ENCODE peak calls at places on chromosomes 7 and 10, in four cellular contexts. K, X, W and H are unnamed samples.

GRCh38 chr7:117901089-117901797 is 28.0 kb upstream of the CTTNBP2 start:
- DNase-seq in X (no peak), W (no peak), K (no peak), H (no peak)

GRCh38 chr10:126569513-126570447 is 100.7 kb downstream of the C10orf90 start:
- DNase-seq in W (peak; percentile 93), K (no peak), X (no peak), H (no peak)

GRCh38 chr10:110698782-110699201 is 54.7 kb downstream of the RBM20 start:
- DNase-seq in W (no peak), X (no peak), K (no peak), H (no peak)

GRCh38 chr7:104979167-104979841 is 34.7 kb upstream of the KMT2E start:
- DNase-seq in K (no peak), W (peak; percentile 81), X (no peak), H (no peak)

GRCh38 chr7:31134246-31135188 is 82.4 kb downstream of the ADCYAP1R1 start:
- DNase-seq in X (peak; percentile 86), W (peak; percentile 81), K (peak; percentile 59), H (peak; percentile 92)

GRCh38 chr10:102246261-102246660 is 929 bp downstream of the GBF1 start:
- DNase-seq in K (no peak), X (no peak), W (peak; percentile 64), H (peak; percentile 49)

GRCh38 chr7:94237417-94237816 is 157.3 kb upstream of the COL1A2 start:
- DNase-seq in X (no peak), K (no peak), W (no peak), H (no peak)

GRCh38 chr10:32182476-32182875 is 126.3 kb upstream of the KIF5B start:
- DNase-seq in W (no peak), K (no peak), X (no peak), H (no peak)

GRCh38 chr7:122315507-122316466 is 11.2 kb upstream of the FEZF1 start:
- DNase-seq in K (no peak), W (no peak), X (no peak), H (no peak)

GRCh38 chr7:37921340-37921805 is 933 bp downstream of the EPDR1 start:
- DNase-seq in W (peak; percentile 13), K (no peak), X (peak; percentile 80), H (no peak)

GRCh38 chr10:63588436-63589180 is 67.4 kb downstream of the REEP3 start:
- DNase-seq in K (no peak), X (no peak), W (peak; percentile 31), H (no peak)

GRCh38 chr7:83947260-83947659 is 247.3 kb downstream of the SEMA3A start:
- DNase-seq in X (peak; percentile 38), W (peak; percentile 22), K (peak; percentile 19), H (peak; percentile 57)

GRCh38 chr7:108613147-108613948 is 43.7 kb downstream of the DNAJB9 start:
- DNase-seq in X (peak; percentile 35), K (peak; percentile 33), W (peak; percentile 56), H (peak; percentile 84)

GRCh38 chr10:104331208-104331838 is 6.9 kb downstream of the ITPRIP start:
- DNase-seq in X (no peak), K (peak; percentile 44), W (peak; percentile 55), H (no peak)

GRCh38 chr10:21919117-21919516 is 84.4 kb downstream of the DNAJC1 start:
- DNase-seq in W (no peak), K (no peak), X (peak; percentile 17), H (no peak)

GRCh38 chr10:132448248-132448731 is 51.3 kb downstream of the PWWP2B start:
- DNase-seq in K (peak; percentile 54), W (peak; percentile 28), X (peak; percentile 86), H (peak; percentile 81)

GRCh38 chr7:20831976-20832375 is 45.3 kb upstream of the SP8 start:
- DNase-seq in X (no peak), W (no peak), K (no peak), H (no peak)

GRCh38 chr7:842436-843031 is 10.3 kb downstream of the SUN1 start:
- DNase-seq in X (peak; percentile 82), K (no peak), W (peak; percentile 15), H (no peak)

GRCh38 chr10:16653223-16653622 is 131.5 kb upstream of the C1QL3 start:
- DNase-seq in W (no peak), K (no peak), X (no peak), H (no peak)

GRCh38 chr7:108196004-108196403 is 65.8 kb upstream of the LAMB4 start:
- DNase-seq in X (no peak), K (no peak), W (peak; percentile 28), H (no peak)

GRCh38 chr10:132303361-132304115 is 4.2 kb downstream of the STK32C start:
- DNase-seq in X (no peak), W (no peak), K (no peak), H (no peak)

GRCh38 chr10:123135415-123136141 is at the start of gene HMX3:
- DNase-seq in X (peak; percentile 57), W (peak; percentile 62), K (no peak), H (no peak)

GRCh38 chr7:110595694-110596093 is 495.2 kb upstream of the LRRN3 start:
- DNase-seq in K (no peak), X (no peak), W (no peak), H (no peak)

GRCh38 chr7:113299748-113300147 is 181.4 kb upstream of the SMIM30 start:
- DNase-seq in X (no peak), W (no peak), K (no peak), H (no peak)

GRCh38 chr10:74289172-74289571 is 138.2 kb downstream of the ADK start:
- DNase-seq in K (no peak), X (no peak), W (no peak), H (no peak)

GRCh38 chr10:3622845-3623621 is 162.0 kb downstream of the KLF6 start:
- DNase-seq in X (no peak), K (no peak), W (no peak), H (no peak)

GRCh38 chr10:31083765-31084184 is 52.1 kb upstream of the ZNF438 start:
- DNase-seq in X (peak; percentile 47), K (peak; percentile 72), W (peak; percentile 62), H (peak; percentile 77)

GRCh38 chr10:103078309-103078615 is 114.8 kb downstream of the NT5C2 start:
- DNase-seq in W (no peak), K (no peak), X (no peak), H (no peak)

GRCh38 chr7:5827755-5828154 is 46.3 kb upstream of the RNF216 start:
- DNase-seq in W (peak; percentile 18), X (peak; percentile 67), K (peak; percentile 16), H (peak; percentile 72)

GRCh38 chr10:32180354-32181280 is 124.4 kb upstream of the KIF5B start:
- DNase-seq in W (no peak), K (no peak), X (no peak), H (no peak)

GRCh38 chr10:92655426-92655825 is 34.3 kb upstream of the HHEX start:
- DNase-seq in K (no peak), W (no peak), X (no peak), H (no peak)

GRCh38 chr7:4715385-4715770 is 33.3 kb downstream of the FOXK1 start:
- DNase-seq in K (no peak), W (peak; percentile 93), X (no peak), H (no peak)

GRCh38 chr7:102451371-102452054 is 13.2 kb downstream of the ALKBH4 start:
- DNase-seq in K (no peak), X (peak; percentile 99), W (peak; percentile 33), H (no peak)

GRCh38 chr10:7833210-7833609 is 14.9 kb downstream of the TAF3 start:
- DNase-seq in X (no peak), K (no peak), W (no peak), H (no peak)

GRCh38 chr7:391961-392524 is 102.1 kb downstream of the FOXL3 start:
- DNase-seq in X (peak; percentile 22), W (no peak), K (no peak), H (no peak)

GRCh38 chr10:133383551-133383950 is 4.5 kb downstream of the PAOX start:
- DNase-seq in W (no peak), X (no peak), K (no peak), H (no peak)

GRCh38 chr10:11173062-11173461 is 155.4 kb downstream of the CELF2 start:
- DNase-seq in W (no peak), X (no peak), K (no peak), H (no peak)

GRCh38 chr10:81348003-81348402 is 527.0 kb upstream of the NRG3 start:
- DNase-seq in W (no peak), K (no peak), X (no peak), H (no peak)

GRCh38 chr10:81814842-81815241 is 60.2 kb upstream of the NRG3 start:
- DNase-seq in W (no peak), K (no peak), X (no peak), H (no peak)

DNA sequence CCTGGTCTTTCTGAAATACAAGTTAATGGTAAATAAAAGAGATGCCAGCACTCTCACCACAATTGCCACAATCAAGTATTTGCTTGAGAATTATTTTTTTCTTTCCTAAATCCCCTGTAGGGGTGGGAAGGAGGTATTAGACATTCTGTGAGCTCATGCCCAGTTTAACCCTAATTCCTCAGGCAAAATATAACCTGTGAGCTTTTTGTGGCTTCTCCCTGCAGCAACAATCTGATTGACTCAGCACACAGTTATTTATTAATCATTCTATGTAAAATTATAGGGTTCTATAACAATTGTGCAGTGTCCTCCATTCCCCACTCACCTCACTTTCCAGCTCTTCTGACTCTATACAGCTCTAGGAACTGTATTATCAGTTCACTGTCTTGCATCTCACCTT is 66.3 kb downstream of the GLI3 start:
- DNase-seq in W (peak; percentile 49), K (no peak), X (no peak), H (no peak)
- H3K4me2 ChIP-seq in W (no peak overlapping the region), K (no peak overlapping the region), X (no peak overlapping the region), H (no peak overlapping the region)

DNA sequence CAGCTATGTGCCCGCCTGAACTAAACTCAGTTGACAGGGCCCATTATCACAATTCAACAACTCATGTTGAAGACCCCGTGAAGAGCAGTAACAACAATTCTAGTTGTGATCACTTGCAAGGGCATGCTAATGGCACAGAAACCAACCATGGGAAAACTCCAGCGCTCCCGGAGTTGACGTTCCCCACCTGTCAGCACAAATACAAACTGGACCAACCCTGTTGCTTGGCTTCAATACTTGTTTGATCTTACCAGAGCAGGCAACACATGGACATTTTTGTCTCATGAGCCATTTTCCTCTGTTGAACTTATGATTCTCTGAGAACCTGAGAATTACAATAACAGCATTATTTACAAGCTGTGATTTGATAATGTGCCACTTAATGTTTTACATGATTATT is 119.0 kb upstream of the LANCL2 start:
- DNase-seq in X (no peak), W (peak; percentile 41), K (no peak), H (no peak)
- H3K9ac ChIP-seq in X (no peak overlapping the region), W (peak overlapping the region; percentile 55), K (no peak overlapping the region), H (no peak overlapping the region)

GRCh38 chr7:131898418-131898817 is 342.0 kb upstream of the PODXL start:
- DNase-seq in W (peak; percentile 66), K (no peak), X (no peak), H (no peak)
- H3K9me2 ChIP-seq in W (no peaks in the 10 kb centered on the region), K (no peaks in the 10 kb centered on the region), X (no peaks in the 10 kb centered on the region), H (no peaks in the 10 kb centered on the region)

GRCh38 chr10:113424984-113425383 is 127.9 kb upstream of the HABP2 start:
- DNase-seq in K (no peak), X (no peak), W (no peak), H (no peak)
- H3K4me2 ChIP-seq in K (no peak overlapping the region), X (no peak overlapping the region), W (no peak overlapping the region), H (no peak overlapping the region)

DNA sequence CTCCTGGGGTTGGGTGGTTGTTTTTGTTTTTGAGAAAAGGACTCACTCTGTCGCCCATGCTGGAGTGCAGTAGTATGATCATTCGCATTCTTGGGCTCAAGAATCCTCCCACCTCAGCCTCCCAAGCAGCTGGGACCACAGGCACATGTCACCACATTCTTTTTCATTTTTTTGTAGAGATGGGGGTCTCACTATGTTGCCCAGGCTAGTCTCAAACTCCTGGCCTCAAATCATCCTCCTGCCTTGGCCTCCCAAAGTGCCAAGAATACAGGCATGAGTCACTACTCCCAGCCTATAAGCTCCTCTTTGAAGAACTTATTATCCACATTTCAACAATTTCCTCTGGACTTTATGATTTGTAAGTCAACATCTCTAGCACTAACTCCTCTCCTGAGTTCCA is 102.7 kb downstream of the KMT2C start:
- DNase-seq in X (no peak), K (no peak), W (no peak), H (no peak)
- H3K9ac ChIP-seq in X (no peak overlapping the region), K (no peak overlapping the region), W (no peak overlapping the region), H (no peak overlapping the region)